ENCODE peak calls at places on chromosomes 13 and 19, in seven cellular contexts. H is ELR; K is BJ; G is left cardiac atrium; W is cardiac septum; E is activated naive CD4-positive, alpha-beta T cell treated with Interleukin-2 at 50 U/mL for 16 hours; F is breast epithelium. Q is an unnamed sample.

GRCh38 chr13:102584423-102584822 is 12.4 kb upstream of the TPP2 start:
- DNase-seq in H (no peak), K (no peak), G (no peak), W (no peak), E (no peak), F (no peak), Q (no peak)

GRCh38 chr13:74210693-74211393 is 76.6 kb upstream of the KLF12 start:
- DNase-seq in H (peak; percentile 97), K (peak; percentile 77), G (peak; percentile 29), W (no peak), E (no peak), F (no peak), Q (peak; percentile 93)

GRCh38 chr13:42474954-42475353 is 99.0 kb upstream of the TNFSF11 start:
- DNase-seq in H (no peak), K (no peak), G (no peak), W (no peak), E (peak; percentile 26), F (no peak), Q (peak; percentile 73)

GRCh38 chr19:11423804-11424318 is 4.7 kb upstream of the RGL3 start:
- DNase-seq in H (no peak), K (no peak), G (no peak), W (no peak), E (no peak), F (no peak), Q (no peak)

GRCh38 chr19:35801828-35802227 is 10.8 kb downstream of the PRODH2 start:
- DNase-seq in H (no peak), K (no peak), G (no peak), W (no peak), E (no peak), F (no peak), Q (no peak)

GRCh38 chr13:114070098-114070799 is 62.2 kb downstream of the RASA3 start:
- DNase-seq in H (no peak), K (no peak), G (no peak), W (peak; percentile 46), E (no peak), F (no peak), Q (no peak)

GRCh38 chr19:49875801-49876421 is 1.2 kb downstream of the AKT1S1 start:
- DNase-seq in H (peak; percentile 71), K (no peak), G (peak; percentile 74), W (peak; percentile 86), E (peak; percentile 65), F (no peak), Q (peak; percentile 45)

GRCh38 chr13:20136781-20137703 is 23.8 kb downstream of the GJA3 start:
- DNase-seq in H (no peak), K (no peak), G (no peak), W (no peak), E (peak; percentile 33), F (no peak), Q (no peak)

GRCh38 chr19:27738569-27739193 is 1474.3 kb downstream of the UQCRFS1 start:
- DNase-seq in H (no peak), K (no peak), G (no peak), W (peak; percentile 5), E (no peak), F (peak; percentile 10), Q (no peak)

GRCh38 chr13:76020421-76020955 is 384.4 kb downstream of the LMO7 start:
- DNase-seq in H (no peak), K (no peak), G (no peak), W (no peak), E (no peak), F (no peak), Q (no peak)

GRCh38 chr13:98942997-98943396 is 34.9 kb downstream of the DOCK9 start:
- DNase-seq in H (no peak), K (no peak), G (no peak), W (no peak), E (no peak), F (no peak), Q (no peak)

GRCh38 chr19:23440207-23440606 is 44.9 kb upstream of the ZNF91 start:
- DNase-seq in H (peak; percentile 30), K (no peak), G (no peak), W (no peak), E (no peak), F (no peak), Q (no peak)

GRCh38 chr19:28934626-28935025 is 278.3 kb downstream of the UQCRFS1 start:
- DNase-seq in H (peak; percentile 55), K (no peak), G (no peak), W (no peak), E (no peak), F (no peak), Q (no peak)

GRCh38 chr13:40796649-40797048 is 7.2 kb downstream of the SLC25A15 start:
- DNase-seq in H (no peak), K (no peak), G (no peak), W (no peak), E (no peak), F (no peak), Q (no peak)

GRCh38 chr19:47609885-47610545 is 1.1 kb downstream of the BICRA start:
- DNase-seq in H (peak; percentile 69), K (no peak), G (peak; percentile 55), W (peak; percentile 78), E (peak; percentile 51), F (peak; percentile 29), Q (peak; percentile 36)

Q was measured in HT1080.